ENCODE peak calls at places on chromosomes 13 and 19, in nine cellular contexts. O is activated CD4-positive, alpha-beta T cell treated with anti-CD3 and anti-CD28 coated beads, Interleukin-2, amount 50 U/mL, for 24 hours; P is fibroblast of the aortic adventitia; A is progenitor cell of endocrine pancreas; T is CD4-positive, alpha-beta T cell; Z is GF-D8; Y is activated T-cell treated with anti-CD3 and anti-CD28 coated beads, Interleukin-2, amount 50 U/mL, for 72 hours; F is myocyte; X is CD4-positive, alpha-beta memory T cell. E is an unnamed sample.

GRCh38 chr13:101612736-101613135 is 160.3 kb downstream of the ITGBL1 start:
- DNase-seq in A (no peak), Y (no peak), X (no peak), T (no peak), O (no peak), Z (no peak), F (no peak), P (no peak), E (no peak)

GRCh38 chr19:43518051-43518450 is 8.9 kb downstream of the ETHE1 start:
- DNase-seq in A (no peak), T (no peak), X (no peak), P (no peak), F (peak; percentile 26), Y (no peak), Z (no peak), O (no peak), E (no peak)

GRCh38 chr19:7942981-7943443 is 454 bp downstream of the TIMM44 start:
- DNase-seq in Y (no peak), P (peak; percentile 13), O (no peak), X (no peak), T (no peak), A (no peak), Z (no peak), F (peak; percentile 7), E (no peak)

GRCh38 chr13:51848674-51849073 is 3.7 kb upstream of the TMEM272 start:
- DNase-seq in Y (no peak), P (no peak), A (no peak), F (no peak), X (no peak), T (no peak), O (no peak), Z (no peak), E (no peak)

GRCh38 chr19:53068834-53069233 is 24.3 kb downstream of the ERVV-2 start:
- DNase-seq in X (no peak), Y (no peak), T (no peak), O (no peak), Z (no peak), P (no peak), F (no peak), A (no peak), E (no peak)

GRCh38 chr19:15577184-15577771 is 37.7 kb upstream of the CYP4F8 start:
- DNase-seq in X (no peak), O (no peak), T (no peak), P (no peak), F (no peak), A (no peak), Y (no peak), Z (no peak), E (no peak)

GRCh38 chr19:46416077-46416709 is 2.8 kb upstream of the CCDC8 start:
- DNase-seq in Z (no peak), P (peak; percentile 79), O (no peak), A (peak; percentile 83), Y (no peak), T (no peak), F (peak; percentile 83), X (no peak), E (peak; percentile 89)

GRCh38 chr19:14367016-14367415 is 14.2 kb upstream of the ADGRE5 start:
- DNase-seq in T (no peak), Z (no peak), F (no peak), X (no peak), P (no peak), O (no peak), A (no peak), Y (no peak), E (no peak)

GRCh38 chr19:13039211-13039789 is 44.0 kb downstream of the NFIX start:
- DNase-seq in A (no peak), T (no peak), P (no peak), X (no peak), Z (no peak), F (no peak), Y (no peak), O (no peak), E (no peak)

GRCh38 chr13:112722433-112723250 is 32.8 kb downstream of the ATP11A start:
- DNase-seq in O (no peak), T (no peak), Y (no peak), Z (no peak), F (no peak), P (peak; percentile 98), X (no peak), A (no peak), E (no peak)

GRCh38 chr13:51202477-51203046 is 19.6 kb upstream of the FAM124A start:
- DNase-seq in T (no peak), Y (no peak), O (no peak), A (no peak), P (peak; percentile 26), Z (no peak), X (no peak), F (no peak), E (no peak)